ENCODE peak calls at places on chromosomes 13 and 19, in nine cellular contexts. U is PC-9, S is breast epithelium, V is GM13976, B is cardiac fibroblast, E is astrocyte of the spinal cord, T is ascending aorta, R is choroid plexus epithelial cell, L is stomach. W is an unnamed sample.

GRCh38 chr13:88761145-88761544 is 1090.0 kb downstream of the SLITRK5 start:
- DNase-seq in U (no peak), S (no peak), V (no peak), B (no peak), E (no peak), T (no peak), R (no peak), L (no peak), W (no peak)

GRCh38 chr19:47063874-47064273 is 15.4 kb upstream of the TMEM160 start:
- DNase-seq in U (no peak), S (no peak), V (no peak), B (no peak), E (no peak), T (no peak), R (no peak), L (no peak), W (no peak)

GRCh38 chr19:42255766-42256750 is 1.1 kb upstream of the ERF start:
- DNase-seq in U (no peak), S (no peak), V (no peak), B (peak; percentile 71), E (peak; percentile 54), T (no peak), R (peak; percentile 73), L (no peak), W (peak; percentile 60)

GRCh38 chr13:46682015-46682414 is 114.9 kb downstream of the ESD start:
- DNase-seq in U (no peak), S (no peak), V (no peak), B (no peak), E (no peak), T (no peak), R (no peak), L (no peak), W (no peak)

GRCh38 chr13:40666905-40667621 is 622 bp upstream of the FOXO1 start:
- DNase-seq in U (no peak), S (no peak), V (peak; percentile 54), B (no peak), E (no peak), T (no peak), R (no peak), L (peak; percentile 48), W (peak; percentile 59)

GRCh38 chr13:71358218-71358617 is 508.8 kb downstream of the DACH1 start:
- DNase-seq in U (no peak), S (no peak), V (no peak), B (no peak), E (no peak), T (no peak), R (no peak), L (no peak), W (no peak)

GRCh38 chr13:46165485-46166220 is 16.3 kb downstream of the LCP1 start:
- DNase-seq in U (no peak), S (no peak), V (peak; percentile 55), B (peak; percentile 57), E (peak; percentile 23), T (no peak), R (peak; percentile 49), L (no peak), W (no peak)

GRCh38 chr13:45595968-45596367 is 19.6 kb downstream of the ERICH6B start:
- DNase-seq in U (no peak), S (no peak), V (no peak), B (no peak), E (no peak), T (no peak), R (peak; percentile 15), L (no peak), W (peak; percentile 9)

GRCh38 chr19:45531349-45531748 is 24.1 kb downstream of the VASP start:
- DNase-seq in U (no peak), S (no peak), V (no peak), B (no peak), E (no peak), T (no peak), R (no peak), L (no peak), W (no peak)

GRCh38 chr13:41008349-41008980 is 10.7 kb downstream of the ELF1 start:
- DNase-seq in U (peak; percentile 75), S (no peak), V (no peak), B (peak; percentile 89), E (peak; percentile 72), T (no peak), R (peak; percentile 82), L (no peak), W (peak; percentile 85)

GRCh38 chr19:35851213-35852028 is 883 bp downstream of the NPHS1 start:
- DNase-seq in U (no peak), S (no peak), V (no peak), B (no peak), E (no peak), T (no peak), R (no peak), L (no peak), W (no peak)

GRCh38 chr13:83880275-83881027 is 1.8 kb downstream of the SLITRK1 start:
- DNase-seq in U (no peak), S (no peak), V (no peak), B (no peak), E (no peak), T (no peak), R (no peak), L (no peak), W (no peak)

GRCh38 chr19:58571575-58571947 is 1.6 kb downstream of the MZF1 start:
- DNase-seq in U (no peak), S (peak; percentile 40), V (no peak), B (no peak), E (no peak), T (no peak), R (no peak), L (no peak), W (no peak)

GRCh38 chr13:100106705-100107104 is 17.8 kb downstream of the PCCA start:
- DNase-seq in U (no peak), S (no peak), V (no peak), B (no peak), E (no peak), T (no peak), R (no peak), L (no peak), W (no peak)

GRCh38 chr19:54638683-54639082 is 8.4 kb downstream of the LILRB1 start:
- DNase-seq in U (no peak), S (no peak), V (no peak), B (no peak), E (no peak), T (no peak), R (no peak), L (no peak), W (no peak)

GRCh38 chr13:43200736-43201135 is 177.3 kb downstream of the DNAJC15 start:
- DNase-seq in U (no peak), S (no peak), V (no peak), B (no peak), E (no peak), T (no peak), R (no peak), L (no peak), W (no peak)

DNA sequence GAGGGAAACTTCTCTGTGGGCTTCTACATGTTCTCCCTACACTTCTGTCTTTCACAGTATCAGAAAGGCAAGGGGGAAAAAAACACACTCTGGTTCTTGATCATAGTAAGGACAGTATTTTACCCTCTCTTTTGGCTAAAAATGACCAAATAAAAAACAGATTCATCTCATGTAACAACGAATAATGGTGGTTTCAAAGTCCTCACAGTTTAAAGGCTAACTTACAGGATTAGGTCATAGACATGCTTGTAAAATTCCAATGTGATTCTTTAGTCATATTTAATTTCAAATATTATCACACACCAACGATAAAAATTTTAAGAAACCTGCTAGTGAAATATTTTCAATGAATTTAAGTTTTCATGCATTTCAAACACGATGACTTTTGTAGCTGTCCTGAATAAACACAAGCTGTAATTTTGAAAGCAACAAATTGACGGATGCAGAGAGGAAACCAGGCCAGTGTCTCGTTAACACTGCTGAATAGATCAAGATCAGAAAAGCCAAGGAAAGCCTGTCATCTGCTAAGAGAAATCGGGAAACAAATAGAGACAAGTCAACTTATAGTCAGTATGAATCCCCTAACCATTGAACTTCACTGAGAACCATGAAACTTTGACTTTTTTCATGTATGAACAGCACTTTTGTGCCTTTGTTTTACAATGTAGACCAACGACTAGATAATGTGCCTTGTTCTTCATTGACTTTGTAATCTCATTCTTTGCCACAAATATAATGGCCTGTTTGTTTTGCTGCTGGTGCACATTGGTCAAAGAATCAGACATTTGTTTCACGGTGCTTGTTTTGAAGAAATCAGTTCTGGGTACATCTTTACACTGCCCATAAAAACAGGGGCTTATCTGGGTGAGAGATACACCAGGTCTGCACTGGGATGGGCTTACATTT is 22.0 kb downstream of the MBNL2 start:
- DNase-seq in U (no peak), S (no peak), V (no peak), B (no peak), E (no peak), T (no peak), R (no peak), L (no peak), W (no peak)
- TF ChIP-seq CTCF in U (no peak), S (no peak), V (no peak), B (no peak), E (no peak), T (no peak), R (no peak), L (no peak), W (no peak)

DNA sequence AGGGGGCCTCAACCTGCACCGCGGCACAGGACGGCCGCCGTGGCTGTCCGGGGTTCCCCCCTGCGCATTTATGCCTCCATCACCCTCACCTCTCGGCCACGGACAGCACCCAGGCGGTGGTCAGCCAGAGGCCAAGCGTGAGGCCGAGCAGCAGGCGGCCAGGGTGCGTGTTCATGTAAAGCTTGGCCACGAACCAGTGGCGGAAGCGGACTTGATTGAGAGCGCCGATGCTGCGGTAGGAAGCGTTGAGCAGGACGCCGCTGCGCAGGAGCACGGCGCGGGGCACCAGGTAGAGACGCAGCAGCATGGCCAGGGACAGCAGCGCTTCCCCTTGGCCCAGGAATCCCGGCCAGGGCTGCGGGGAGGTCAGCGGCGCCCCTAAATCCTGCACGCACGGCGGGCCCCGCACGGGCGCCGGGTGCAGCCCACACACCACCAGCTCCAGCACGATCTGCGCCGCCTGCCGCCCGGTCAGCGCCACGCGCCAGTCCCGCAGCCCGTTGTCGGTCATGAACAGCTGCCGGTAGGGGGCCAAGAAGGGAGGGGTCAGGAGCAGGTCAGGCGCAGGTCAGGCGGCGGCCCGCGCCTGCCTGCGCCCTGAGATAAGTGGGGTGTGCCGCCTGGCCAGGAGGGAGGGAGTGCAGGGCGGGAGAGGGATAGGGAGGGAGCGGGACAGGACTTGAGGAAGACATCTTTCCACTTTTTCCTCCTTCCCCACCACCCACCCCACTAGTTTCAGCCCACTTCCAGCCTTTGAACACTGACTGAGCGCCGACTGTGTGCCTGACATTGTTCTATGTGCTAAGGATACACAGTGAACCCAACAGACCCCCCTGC is 6.5 kb downstream of the KCNN4 start:
- DNase-seq in U (no peak), S (no peak), V (no peak), B (peak; percentile 71), E (no peak), T (no peak), R (peak; percentile 74), L (peak; percentile 80), W (no peak)
- TF ChIP-seq CTCF in U (no peak), S (no peak), V (no peak), B (peak; percentile 76), E (peak; percentile 47), T (peak; percentile 47), R (peak; percentile 72), L (peak; percentile 57), W (no peak)

GRCh38 chr13:111539791-111540446 is 219.5 kb downstream of the TEX29 start:
- DNase-seq in U (no peak), S (no peak), V (no peak), B (no peak), E (no peak), T (no peak), R (no peak), L (no peak), W (no peak)
- TF ChIP-seq CTCF in U (no peak), S (no peak), V (no peak), B (no peak), E (no peak), T (no peak), R (no peak), L (no peak), W (no peak)

GRCh38 chr13:35630551-35631275 is 154.2 kb upstream of the MAB21L1 start:
- DNase-seq in U (peak; percentile 55), S (no peak), V (peak; percentile 20), B (peak; percentile 66), E (peak; percentile 57), T (no peak), R (peak; percentile 76), L (no peak), W (peak; percentile 66)
- TF ChIP-seq CTCF in U (peak; percentile 85), S (no peak), V (peak; percentile 46), B (peak; percentile 83), E (peak; percentile 84), T (peak; percentile 45), R (peak; percentile 78), L (peak; percentile 56), W (peak; percentile 65)